ENCODE peak calls at places on chromosomes 16 and 17, in seven cellular contexts. S is naive thymus-derived CD8-positive, alpha-beta T cell; X is LoVo; C is stimulated activated CD4-positive, alpha-beta T cell treated with anti-CD3 and anti-CD28 coated beads, TNF-alpha, amount 100 ng/mL, for 1 hour; J is effector CD4-positive, alpha-beta T cell; O is HTR-8/SVneo; D is left cardiac atrium. B is an unnamed sample.

GRCh38 chr16:84065536-84066132 is 23.0 kb upstream of the SLC38A8 start:
- DNase-seq in S (no peak), X (peak; percentile 42), C (no peak), J (no peak), O (peak; percentile 57), D (no peak), B (peak; percentile 58)

GRCh38 chr17:63658366-63658765 is 36.1 kb downstream of the MAP3K3 start:
- DNase-seq in S (no peak), X (no peak), C (no peak), J (no peak), O (no peak), D (no peak), B (no peak)

GRCh38 chr17:29168079-29168758 is 12.0 kb downstream of the MYO18A start:
- DNase-seq in S (no peak), X (no peak), C (no peak), J (no peak), O (no peak), D (no peak), B (no peak)

GRCh38 chr16:66746682-66747081 is 4.7 kb downstream of the DYNC1LI2 start:
- DNase-seq in S (no peak), X (no peak), C (no peak), J (no peak), O (no peak), D (no peak), B (peak; percentile 89)

GRCh38 chr16:83031524-83031923 is 404.8 kb downstream of the CDH13 start:
- DNase-seq in S (no peak), X (no peak), C (no peak), J (no peak), O (no peak), D (no peak), B (no peak)

GRCh38 chr17:49214665-49215360 is 4.3 kb downstream of the ABI3 start:
- DNase-seq in S (no peak), X (no peak), C (no peak), J (no peak), O (no peak), D (no peak), B (no peak)

GRCh38 chr16:69703638-69704037 is 22.7 kb downstream of the NQO1 start:
- DNase-seq in S (no peak), X (no peak), C (no peak), J (no peak), O (no peak), D (no peak), B (no peak)

GRCh38 chr17:55717432-55717831 is 5.2 kb downstream of the TMEM100 start:
- DNase-seq in S (no peak), X (no peak), C (no peak), J (no peak), O (no peak), D (no peak), B (no peak)

GRCh38 chr16:89958068-89958467 is 9.5 kb downstream of the DEF8 start:
- DNase-seq in S (no peak), X (no peak), C (no peak), J (no peak), O (peak; percentile 33), D (peak; percentile 47), B (no peak)

B was measured in activated CD8-positive, alpha-beta memory T cell treated with anti-CD3 and anti-CD28 coated beads, Interleukin-2, amount 10 ng/mL, durations not matched to agents 7 days and 5 days.